ENCODE peak calls at places on chromosomes 6 and 20, in six cellular contexts. C is NCI-H187 treated with DMSO at 0.1 percent for 48 hours; T is Kasumi-1; I is amygdala; A is GM12865; J is activated T-cell treated with anti-CD3 and anti-CD28 coated beads, Interleukin-2, amount 50 U/mL, for 72 hours. H is an unnamed sample.

GRCh38 chr6:117414770-117415169 is 11.0 kb downstream of the ROS1 start:
- DNase-seq in C (no peak), T (no peak), I (no peak), A (no peak), J (no peak), H (no peak)

GRCh38 chr6:170575250-170575649 is 9.2 kb downstream of the PDCD2 start:
- DNase-seq in C (no peak), T (peak; percentile 47), I (no peak), A (no peak), J (no peak), H (no peak)

GRCh38 chr20:58986968-58987517 is 6.0 kb downstream of the NELFCD start:
- DNase-seq in C (no peak), T (no peak), I (no peak), A (no peak), J (no peak), H (no peak)

GRCh38 chr6:46606318-46606717 is 46.3 kb downstream of the CYP39A1 start:
- DNase-seq in C (no peak), T (no peak), I (no peak), A (no peak), J (no peak), H (no peak)

GRCh38 chr20:39878321-39878720 is 810.7 kb downstream of the MAFB start:
- DNase-seq in C (no peak), T (no peak), I (no peak), A (no peak), J (no peak), H (no peak)

GRCh38 chr6:77633993-77634392 is 18.8 kb upstream of the MEI4 start:
- DNase-seq in C (no peak), T (no peak), I (no peak), A (no peak), J (no peak), H (no peak)

GRCh38 chr6:118551063-118551672 is 3.1 kb downstream of the PLN start:
- DNase-seq in C (no peak), T (peak; percentile 87), I (no peak), A (peak; percentile 47), J (peak; percentile 6), H (peak; percentile 20)

GRCh38 chr20:49230021-49230420 is 10.8 kb downstream of the DDX27 start:
- DNase-seq in C (peak; percentile 54), T (no peak), I (no peak), A (no peak), J (no peak), H (no peak)

GRCh38 chr6:35727206-35727934 is 9.5 kb upstream of the ARMC12 start:
- DNase-seq in C (no peak), T (peak; percentile 50), I (peak; percentile 63), A (peak; percentile 68), J (no peak), H (no peak)